ENCODE peak calls at places on chromosomes 4 and X, in four cellular contexts. B is IMR-90, I is H9, D is H1. C is an unnamed sample.

GRCh38 chr4:17613761-17614415 is 553 bp upstream of the MED28 start:
- DNase-seq in B (peak), I (no peak), D (no peak), C (no peak)

GRCh38 chr4:56821394-56822263 is at the start of gene SPINK2:
- DNase-seq in I (peak), D (peak), B (no peak), C (peak)

GRCh38 chrX:14125451-14125850 is 95.8 kb upstream of the GEMIN8 start:
- DNase-seq in D (no peak), I (no peak), B (no peak), C (no peak)

GRCh38 chr4:158769175-158769831 is 477 bp downstream of the FNIP2 start:
- DNase-seq in I (peak), D (no peak), B (no peak), C (peak)

GRCh38 chr4:27861381-27861787 is 1000.7 kb downstream of the STIM2 start:
- DNase-seq in B (peak), I (peak), D (peak), C (peak)

GRCh38 chr4:30920043-30920442 is 199.9 kb downstream of the PCDH7 start:
- DNase-seq in B (no peak), D (no peak), I (peak), C (peak)

GRCh38 chr4:9832640-9833039 is 51.2 kb downstream of the DRD5 start:
- DNase-seq in I (no peak), D (no peak), B (no peak), C (no peak)

GRCh38 chr4:172578712-172579111 is 589.9 kb upstream of the GALNT7 start:
- DNase-seq in D (no peak), I (no peak), B (peak), C (no peak)

GRCh38 chr4:89026542-89026941 is 30.4 kb downstream of the FAM13A start:
- DNase-seq in D (no peak), B (no peak), I (no peak), C (peak)

GRCh38 chr4:188550296-188550695 is 411.1 kb downstream of the TRIML1 start:
- DNase-seq in D (no peak), B (peak), I (no peak), C (no peak)

GRCh38 chr4:99763635-99764101 is 53.0 kb upstream of the DAPP1 start:
- DNase-seq in B (peak), I (no peak), D (no peak), C (peak)

GRCh38 chr4:15744016-15744415 is 34.1 kb upstream of the CD38 start:
- DNase-seq in D (no peak), I (no peak), B (peak), C (no peak)

GRCh38 chr4:11631416-11631815 is 202.7 kb upstream of the HS3ST1 start:
- DNase-seq in D (no peak), I (no peak), B (peak), C (no peak)

GRCh38 chr4:66275381-66276060 is 605.2 kb upstream of the EPHA5 start:
- DNase-seq in D (no peak), B (no peak), I (no peak), C (no peak)

GRCh38 chr4:113998026-113998425 is 18.6 kb upstream of the ARSJ start:
- DNase-seq in B (no peak), I (no peak), D (no peak), C (no peak)

GRCh38 chr4:25448379-25449109 is 71.5 kb downstream of the ANAPC4 start:
- DNase-seq in I (peak), D (no peak), B (peak), C (peak)

GRCh38 chr4:151563194-151563593 is 154.2 kb downstream of the FHIP1A start:
- DNase-seq in I (no peak), D (no peak), B (no peak), C (no peak)

GRCh38 chr4:38939150-38939549 is 71.5 kb downstream of the FAM114A1 start:
- DNase-seq in B (no peak), D (no peak), I (no peak), C (no peak)

DNA sequence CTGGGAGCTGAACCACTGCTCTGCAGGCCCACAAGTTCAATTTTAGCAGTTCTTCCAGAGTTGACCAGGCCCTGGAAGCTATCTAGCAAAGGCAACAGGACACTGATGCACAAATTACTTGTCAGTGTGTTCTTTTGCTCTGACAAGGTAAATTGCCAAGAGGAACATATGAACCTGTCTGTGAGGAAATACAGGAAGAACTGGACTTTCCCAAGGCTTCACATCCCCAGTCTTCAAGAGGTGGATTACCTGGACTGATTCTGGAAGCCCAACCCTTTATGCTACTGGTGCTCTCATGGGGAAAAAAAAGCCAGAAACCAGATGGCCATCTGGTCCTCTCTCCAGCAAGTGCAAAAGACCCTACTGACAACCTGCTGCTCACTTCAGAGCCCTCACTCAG is 1.9 kb upstream of the TMEM185A start:
- DNase-seq in I (no peak), D (no peak), B (no peak), C (no peak)
- H4K5ac ChIP-seq in I (no peak), D (no peak), B (no peak), C (no peak)

DNA sequence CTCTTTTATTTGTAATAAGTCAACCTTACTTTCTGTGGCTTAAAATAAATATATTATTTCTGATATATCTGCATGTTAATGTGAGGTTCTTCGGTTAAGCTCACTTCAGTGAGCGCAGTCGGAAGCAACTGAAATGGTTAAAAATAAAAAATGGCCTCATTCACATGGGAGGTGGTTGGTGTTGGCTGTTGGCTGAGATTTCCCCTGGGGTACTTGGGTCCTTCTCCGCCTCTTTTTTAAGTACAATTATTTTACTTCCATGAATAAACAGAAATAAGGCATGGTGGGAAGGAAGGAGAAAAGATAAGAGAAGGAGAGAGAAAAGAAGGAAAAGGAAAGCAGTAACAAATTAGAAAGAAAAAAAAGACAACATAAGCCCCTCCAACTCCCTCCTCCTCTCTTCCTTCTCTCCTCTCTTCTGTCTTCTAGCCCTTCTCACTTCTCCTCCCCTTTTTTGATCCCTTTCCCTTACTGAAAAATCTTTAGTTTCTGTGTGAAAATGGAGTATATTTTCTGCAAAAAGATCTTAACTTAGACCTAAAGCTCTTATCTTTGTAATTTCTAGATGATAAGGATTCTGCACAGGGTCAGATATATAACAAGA is 19.7 kb upstream of the CXCL3 start:
- DNase-seq in I (no peak), B (no peak), D (no peak), C (no peak)
- H3K27ac ChIP-seq in I (no peak), B (no peak), D (no peak), C (no peak)

DNA sequence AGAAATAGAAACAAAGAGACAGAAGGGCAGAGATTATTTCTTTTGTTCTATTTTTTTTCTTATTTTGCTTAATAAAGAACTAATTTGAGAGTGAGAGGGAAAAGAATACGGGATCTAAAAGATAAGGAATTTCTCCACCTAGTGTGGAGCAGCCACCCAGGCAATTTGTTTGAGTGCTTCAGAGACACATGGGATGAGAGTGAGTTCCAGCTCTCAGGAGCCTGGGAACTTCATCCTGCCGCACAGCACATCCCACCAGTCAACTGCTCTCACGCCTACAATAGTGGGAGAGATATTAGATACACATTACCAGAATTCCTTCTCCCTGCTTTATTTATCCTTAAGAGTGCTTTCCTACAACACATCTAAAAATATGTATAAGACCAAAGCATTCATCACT is 946.4 kb downstream of the PDHA2 start:
- DNase-seq in D (no peak), B (no peak), I (no peak), C (peak)
- H4K5ac ChIP-seq in D (no peak), B (no peak), I (no peak), C (no peak)

GRCh38 chrX:30212172-30212571 is 3.2 kb upstream of the MAGEB2 start:
- DNase-seq in B (no peak), I (no peak), D (no peak), C (peak)

GRCh38 chrX:30219372-30219771 is 4.0 kb downstream of the MAGEB2 start:
- DNase-seq in D (peak), B (no peak), I (peak), C (no peak)

GRCh38 chrX:30217465-30217864 is 2.1 kb downstream of the MAGEB2 start:
- DNase-seq in B (no peak), I (no peak), D (no peak), C (no peak)

GRCh38 chrX:30220646-30221045 is 5.3 kb downstream of the MAGEB2 start:
- DNase-seq in D (no peak), B (no peak), I (no peak), C (peak)

GRCh38 chrX:30215357-30215843 is at the start of gene MAGEB2:
- DNase-seq in D (no peak), I (no peak), B (no peak), C (no peak)
- H3K27ac ChIP-seq in D (no peak), I (no peak), B (no peak), C (no peak)

GRCh38 chr4:60326735-60327134 is 873.4 kb upstream of the ADGRL3 start:
- DNase-seq in I (no peak), B (no peak), D (no peak), C (no peak)
- H4K5ac ChIP-seq in I (no peak), B (no peak), D (no peak), C (no peak)

GRCh38 chr4:146243141-146243882 is 29.0 kb downstream of the REELD1 start:
- DNase-seq in I (peak), B (peak), D (peak), C (peak)
- H3K27ac ChIP-seq in I (no peak), B (no peak), D (no peak), C (no peak)

GRCh38 chr4:1595789-1596325 is 88.3 kb downstream of the FAM53A start:
- DNase-seq in D (no peak), I (no peak), B (no peak), C (no peak)

GRCh38 chr4:1594871-1595788 is 89.0 kb downstream of the FAM53A start:
- DNase-seq in B (no peak), I (no peak), D (no peak), C (no peak)

GRCh38 chr4:1598206-1598605 is 85.9 kb downstream of the FAM53A start:
- DNase-seq in B (no peak), D (no peak), I (no peak), C (no peak)

GRCh38 chr4:1597021-1597931 is 86.8 kb downstream of the FAM53A start:
- DNase-seq in I (no peak), B (no peak), D (no peak), C (no peak)

DNA sequence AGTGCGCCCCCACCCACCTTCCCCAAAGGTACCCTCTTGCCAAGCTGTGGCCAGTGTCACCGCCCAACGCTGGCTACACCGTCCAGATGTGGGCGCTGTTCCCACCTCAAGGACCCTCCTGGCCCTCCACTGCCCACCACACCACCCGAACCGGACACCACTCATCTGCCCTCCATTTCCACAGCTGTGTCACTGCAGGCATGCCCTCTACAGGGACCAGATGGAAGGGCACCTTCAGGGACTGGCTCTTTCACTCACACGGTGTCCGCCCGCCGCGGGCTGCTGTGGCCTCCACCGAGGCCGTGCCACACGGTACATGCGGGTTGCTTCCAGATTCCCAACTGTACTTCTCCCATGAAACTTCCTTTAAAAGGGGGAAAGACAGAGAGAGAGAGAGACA is 87.7 kb downstream of the FAM53A start:
- DNase-seq in I (no peak), D (no peak), B (no peak), C (peak)
- H4K5ac ChIP-seq in I (no peak), D (no peak), B (no peak), C (no peak)

DNA sequence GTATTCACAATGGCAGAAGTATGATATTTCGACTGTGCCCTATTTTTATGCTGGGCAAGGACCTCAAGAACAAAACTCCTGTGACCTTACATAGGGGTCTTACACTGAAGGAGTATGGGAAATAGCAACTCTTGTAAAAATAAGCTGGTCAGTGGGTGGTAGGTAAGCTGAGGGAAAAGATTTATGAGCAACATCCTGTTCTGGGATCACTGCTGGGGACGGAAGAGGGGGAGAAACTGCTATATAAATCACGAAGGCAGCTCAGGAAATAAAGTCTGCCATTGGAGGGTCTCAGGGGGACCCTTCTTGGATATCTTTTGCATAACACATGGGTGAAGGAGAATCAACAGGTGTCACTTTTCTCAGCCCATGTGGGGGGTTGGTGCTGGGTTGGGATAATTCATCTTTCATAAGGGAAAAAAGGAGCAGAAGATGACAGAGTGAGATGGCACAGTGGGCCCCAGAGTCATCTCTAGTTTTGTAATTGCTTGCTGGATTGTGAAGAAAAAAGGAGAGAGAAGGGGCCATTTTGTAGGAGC is 33.7 kb downstream of the AFF1 start:
- DNase-seq in I (no peak), B (no peak), D (no peak), C (no peak)
- H3K27ac ChIP-seq in I (no peak), B (no peak), D (no peak), C (no peak)